ENCODE peak calls at places on chromosomes 2 and 18, in ten cellular contexts. E is caudate nucleus; K is AG09319; O is T follicular helper cell; P is CD8-positive, alpha-beta memory T cell; T is LoVo; N is HEK293T; F is GM04504; B is fibroblast of mammary gland; S is GM23248. Y is an unnamed sample.

GRCh38 chr2:134207589-134208209 is 46.2 kb upstream of the MGAT5 start:
- DNase-seq in B (peak), N (peak), K (no peak), P (peak), T (peak), S (peak), F (no peak), O (peak), E (no peak), Y (peak)

GRCh38 chr18:58392336-58393000 is 236.4 kb downstream of the ALPK2 start:
- DNase-seq in K (no peak), S (peak), P (no peak), F (peak), T (no peak), N (no peak), B (peak), O (no peak), E (no peak), Y (peak)

GRCh38 chr2:44951714-44952113 is 10.2 kb downstream of the SIX3 start:
- DNase-seq in O (no peak), F (no peak), T (no peak), K (no peak), N (no peak), E (no peak), S (peak), B (no peak), P (no peak), Y (no peak)

GRCh38 chr2:239393941-239394340 is 6.9 kb downstream of the HDAC4 start:
- DNase-seq in K (no peak), S (peak), P (no peak), F (no peak), O (no peak), N (no peak), E (no peak), T (no peak), B (peak), Y (no peak)

GRCh38 chr2:175745911-175746310 is 256.2 kb downstream of the LNPK start:
- DNase-seq in F (no peak), P (no peak), K (no peak), E (no peak), S (no peak), T (no peak), B (no peak), O (no peak), N (no peak), Y (no peak)

GRCh38 chr2:69815717-69816116 is 13.7 kb upstream of the GMCL1 start:
- DNase-seq in N (no peak), F (no peak), P (no peak), T (no peak), S (peak), K (no peak), O (no peak), B (no peak), E (no peak), Y (no peak)

GRCh38 chr18:62944454-62944853 is 229.1 kb downstream of the PHLPP1 start:
- DNase-seq in F (no peak), B (peak), N (no peak), O (no peak), K (no peak), P (no peak), E (no peak), T (no peak), S (no peak), Y (no peak)

GRCh38 chr2:1081411-1082225 is 131.0 kb downstream of the SNTG2 start:
- DNase-seq in O (no peak), N (no peak), P (no peak), K (no peak), E (no peak), T (no peak), F (peak), B (peak), S (peak), Y (no peak)

GRCh38 chr2:179842498-179843153 is 18.8 kb downstream of the ZNF385B start:
- DNase-seq in E (no peak), K (no peak), P (no peak), N (peak), B (peak), F (no peak), T (no peak), S (peak), O (no peak), Y (no peak)

GRCh38 chr2:236658974-236659757 is 89.5 kb downstream of the ACKR3 start:
- DNase-seq in E (no peak), N (no peak), P (no peak), O (no peak), F (no peak), S (no peak), K (no peak), B (no peak), T (no peak), Y (no peak)

GRCh38 chr18:77063256-77063655 is 69.3 kb downstream of the MBP start:
- DNase-seq in T (no peak), B (peak), K (no peak), F (no peak), S (no peak), O (peak), E (no peak), N (no peak), P (peak), Y (no peak)

Y was measured in uterus.